ENCODE peak calls at places on chromosome X, in eight cellular contexts. C is GM10248, Z is left lung, N is A549, I is cardiac fibroblast, Y is mesothelial cell of epicardium, W is Peyer's patch, Q is BJ. D is an unnamed sample.
A peak's percentile ranks its signal among the peaks of the same experiment; 100 is the strongest.

GRCh38 chrX:49054073-49054762 is 4.6 kb upstream of the CCDC120 start:
- DNase-seq in C (no peak), I (no peak), Q (no peak), Z (no peak), Y (no peak), N (no peak), W (no peak), D (no peak)

GRCh38 chrX:116873678-116874077 is 410.9 kb upstream of the CT83 start:
- DNase-seq in C (no peak), W (no peak), Z (no peak), Y (no peak), Q (peak; percentile 56), I (peak; percentile 0), N (peak; percentile 10), D (no peak)

GRCh38 chrX:1462596-1463251 is 10.0 kb upstream of the ASMTL start:
- DNase-seq in Z (no peak), I (peak; percentile 92), C (no peak), N (peak; percentile 40), W (peak; percentile 39), Q (no peak), Y (no peak), D (no peak)

GRCh38 chrX:111779582-111779981 is 96.4 kb upstream of the TRPC5OS start:
- DNase-seq in W (no peak), Y (no peak), Z (no peak), C (no peak), Q (no peak), I (no peak), N (peak; percentile 1), D (no peak)

GRCh38 chrX:53547668-53548067 is 113.5 kb upstream of the HSD17B10 start:
- DNase-seq in Z (no peak), C (no peak), W (no peak), Q (no peak), I (no peak), N (no peak), Y (no peak), D (no peak)

GRCh38 chrX:64204252-64204651 is 1.3 kb downstream of the AMER1 start:
- DNase-seq in Q (no peak), W (no peak), Z (peak; percentile 44), Y (no peak), I (peak; percentile 2), C (no peak), N (no peak), D (no peak)

GRCh38 chrX:129779747-129780146 is at the start of gene SASH3:
- DNase-seq in Z (peak; percentile 90), Y (no peak), I (no peak), N (no peak), C (peak; percentile 43), Q (no peak), W (peak; percentile 95), D (peak; percentile 56)

GRCh38 chrX:43813898-43814297 is 68.4 kb downstream of the MAOB start:
- DNase-seq in N (peak; percentile 29), Z (no peak), Y (no peak), I (no peak), W (no peak), Q (no peak), C (no peak), D (no peak)

GRCh38 chrX:31993635-31994034 is 921.8 kb upstream of the FTHL17 start:
- DNase-seq in Y (no peak), Z (no peak), N (no peak), C (no peak), Q (no peak), I (no peak), W (no peak), D (no peak)

GRCh38 chrX:151852294-151852693 is 60.4 kb upstream of the MAGEA4 start:
- DNase-seq in Q (no peak), I (no peak), N (no peak), Z (no peak), C (no peak), W (no peak), Y (no peak), D (no peak)
- TF ChIP-seq CTCF in Q (no peak), I (no peak), N (no peak), Z (no peak), C (no peak), W (no peak), Y (no peak), D (no peak)

DNA sequence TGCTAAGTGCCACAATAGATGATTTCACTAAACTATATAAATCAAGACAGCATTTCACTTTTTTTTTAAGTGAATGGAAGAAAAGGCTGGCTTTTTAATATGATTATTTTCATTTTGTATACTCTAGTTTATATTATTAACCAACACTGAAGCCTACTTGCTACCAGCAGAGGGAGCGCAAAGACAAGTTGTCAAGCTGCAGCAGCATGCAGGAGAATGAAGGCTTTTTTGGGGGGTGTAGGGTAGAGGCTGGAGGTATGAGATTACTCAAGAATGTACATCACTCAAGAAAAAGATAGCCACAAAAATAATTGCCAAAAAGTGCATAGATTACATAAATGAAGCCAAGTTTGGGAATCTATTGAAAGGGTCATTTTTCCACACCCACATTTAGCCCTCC is 519.5 kb downstream of the FGF13 start:
- DNase-seq in Q (no peak), C (no peak), Z (no peak), N (peak; percentile 32), Y (no peak), W (no peak), I (peak; percentile 0), D (no peak)
- TF ChIP-seq CTCF in Q (no peak), C (peak; percentile 24), Z (peak; percentile 36), N (peak; percentile 37), Y (peak; percentile 48), W (no peak), I (peak; percentile 14), D (peak; percentile 26)

GRCh38 chrX:153375571-153375970 is 25.6 kb downstream of the PNMA6E start:
- DNase-seq in I (no peak), W (peak; percentile 4), Z (no peak), Q (no peak), Y (no peak), C (no peak), N (no peak), D (no peak)

GRCh38 chrX:153371256-153371655 is 29.9 kb downstream of the PNMA6E start:
- DNase-seq in Q (no peak), N (no peak), W (peak; percentile 1), Y (no peak), C (no peak), I (no peak), Z (no peak), D (no peak)

GRCh38 chrX:153377727-153378126 is 23.4 kb downstream of the PNMA6E start:
- DNase-seq in W (no peak), I (no peak), C (no peak), Q (no peak), N (no peak), Z (no peak), Y (no peak), D (no peak)

GRCh38 chrX:153372949-153373348 is 28.2 kb downstream of the PNMA6E start:
- DNase-seq in C (no peak), Q (no peak), Z (no peak), W (no peak), N (no peak), Y (no peak), I (no peak), D (no peak)

DNA sequence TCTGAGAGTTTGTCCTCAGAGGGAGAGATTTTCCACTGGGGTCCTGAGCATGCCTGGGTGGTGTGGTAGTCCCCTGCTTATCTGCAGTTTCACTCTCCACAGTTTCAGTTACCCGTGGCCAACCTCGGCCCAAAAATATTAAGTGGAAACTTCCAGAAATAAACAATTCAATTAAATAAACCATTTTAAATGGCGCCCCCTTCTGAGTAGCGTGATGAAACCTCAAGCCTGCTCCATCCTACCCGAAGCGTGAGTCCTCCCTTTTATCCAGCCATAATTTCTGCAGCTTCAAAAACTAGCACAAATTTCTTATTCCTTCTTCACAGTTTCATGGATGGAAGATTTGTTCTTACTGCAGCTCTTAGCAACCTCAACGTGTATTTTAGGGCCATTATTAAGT is 26.7 kb downstream of the PNMA6E start:
- DNase-seq in Y (no peak), W (peak; percentile 6), Z (no peak), C (no peak), N (no peak), Q (no peak), I (no peak), D (no peak)
- TF ChIP-seq CTCF in Y (no peak), W (no peak), Z (no peak), C (no peak), N (peak; percentile 7), Q (no peak), I (no peak), D (no peak)

GRCh38 chrX:110156167-110156754 is 153.3 kb downstream of the TMEM164 start:
- DNase-seq in Z (no peak), W (no peak), C (no peak), N (no peak), Y (no peak), Q (no peak), I (no peak), D (no peak)
- TF ChIP-seq CTCF in Z (peak; percentile 54), W (peak; percentile 46), C (peak; percentile 9), N (peak; percentile 58), Y (peak; percentile 86), Q (peak; percentile 18), I (peak; percentile 22), D (peak; percentile 6)

GRCh38 chrX:34632404-34632803 is 24.7 kb downstream of the TMEM47 start:
- DNase-seq in W (no peak), Q (no peak), Z (no peak), C (no peak), I (peak; percentile 22), N (no peak), Y (no peak), D (no peak)
- TF ChIP-seq CTCF in W (no peak), Q (no peak), Z (no peak), C (no peak), I (no peak), N (no peak), Y (no peak), D (no peak)

GRCh38 chrX:15384304-15384703 is at the start of gene VEGFD:
- DNase-seq in Q (no peak), N (peak; percentile 5), W (no peak), Z (no peak), I (peak; percentile 76), Y (no peak), C (no peak), D (no peak)

GRCh38 chrX:15376956-15377355 is 7.3 kb downstream of the VEGFD start:
- DNase-seq in W (no peak), Q (no peak), Y (no peak), Z (no peak), I (no peak), N (no peak), C (no peak), D (no peak)

GRCh38 chrX:15382809-15383208 is 1.4 kb downstream of the VEGFD start:
- DNase-seq in W (no peak), Z (no peak), Q (no peak), Y (no peak), I (no peak), N (no peak), C (no peak), D (no peak)
- TF ChIP-seq CTCF in W (no peak), Z (no peak), Q (no peak), Y (no peak), I (no peak), N (no peak), C (no peak), D (peak; percentile 7)